ENCODE peak calls at places on chromosomes 2 and 18, in four cellular contexts. K is HCT116, L is SK-N-SH, O is HepG2. R is an unnamed sample.
A peak's percentile ranks its signal among the peaks of the same experiment; 100 is the strongest.

GRCh38 chr18:58058720-58059119 is 14.7 kb downstream of the NEDD4L start:
- DNase-seq in K (no peak), L (no peak), O (peak; percentile 18), R (no peak)

GRCh38 chr2:69693472-69694450 is 48.2 kb upstream of the ANXA4 start:
- DNase-seq in K (no peak), L (no peak), O (no peak), R (no peak)

GRCh38 chr2:164498841-164499240 is 122.4 kb downstream of the GRB14 start:
- DNase-seq in K (no peak), L (no peak), O (no peak), R (no peak)

GRCh38 chr2:145811467-145812162 is 1291.7 kb upstream of the ZEB2 start:
- DNase-seq in K (no peak), L (no peak), O (no peak), R (no peak)

GRCh38 chr2:127158614-127159290 is 51.8 kb upstream of the BIN1 start:
- DNase-seq in K (no peak), L (no peak), O (no peak), R (no peak)

GRCh38 chr2:194352505-194352904 is 1304.5 kb upstream of the SLC39A10 start:
- DNase-seq in K (no peak), L (no peak), O (no peak), R (no peak)

GRCh38 chr2:218877331-218877730 is 3.3 kb upstream of the WNT10A start:
- DNase-seq in K (no peak), L (peak; percentile 67), O (no peak), R (no peak)

GRCh38 chr2:136238214-136238551 is 120.2 kb upstream of the CXCR4 start:
- DNase-seq in K (no peak), L (no peak), O (no peak), R (no peak)

GRCh38 chr2:241762933-241763369 is 13.7 kb upstream of the GAL3ST2 start:
- DNase-seq in K (no peak), L (peak; percentile 45), O (no peak), R (peak; percentile 68)

GRCh38 chr2:111617299-111617803 is 266.6 kb downstream of the ANAPC1 start:
- DNase-seq in K (peak; percentile 40), L (no peak), O (peak; percentile 85), R (no peak)

GRCh38 chr2:239916205-239917127 is 108.7 kb downstream of the NDUFA10 start:
- DNase-seq in K (no peak), L (no peak), O (no peak), R (no peak)
- TF ChIP-seq JUND in K (no peak), L (no peak), O (no peak), R (no peak)

GRCh38 chr18:76443519-76444435 is 51.3 kb downstream of the ZNF516 start:
- DNase-seq in K (no peak), L (peak; percentile 52), O (no peak), R (no peak)

GRCh38 chr18:76446321-76446720 is 48.7 kb downstream of the ZNF516 start:
- DNase-seq in K (no peak), L (no peak), O (no peak), R (no peak)

GRCh38 chr18:76444436-76445105 is 50.5 kb downstream of the ZNF516 start:
- DNase-seq in K (no peak), L (no peak), O (no peak), R (no peak)

GRCh38 chr18:76445741-76446232 is 49.3 kb downstream of the ZNF516 start:
- DNase-seq in K (no peak), L (peak; percentile 56), O (no peak), R (no peak)

DNA sequence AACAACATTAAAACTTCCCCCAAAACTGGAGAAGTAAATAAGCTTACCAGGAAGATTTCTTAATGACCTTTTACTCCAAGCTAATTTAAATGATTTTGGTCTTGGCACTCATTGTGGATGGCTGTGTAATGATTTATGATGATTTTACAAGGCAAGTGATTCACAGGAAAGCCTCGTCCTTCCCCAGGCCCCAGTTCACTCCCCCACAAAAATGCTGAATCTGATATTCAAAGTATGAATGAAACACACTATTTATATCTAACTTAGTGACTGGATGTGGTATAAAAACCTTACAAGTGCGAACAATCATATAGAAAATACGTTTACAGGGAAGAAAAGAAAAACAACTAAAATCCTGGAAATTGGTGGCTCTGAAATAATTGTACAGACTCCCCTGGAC is 49.8 kb downstream of the ZNF516 start:
- DNase-seq in K (no peak), L (no peak), O (no peak), R (no peak)
- TF ChIP-seq JUND in K (no peak), L (peak; percentile 76), O (no peak), R (no peak)

GRCh38 chr2:140654565-140654964 is 1476.3 kb downstream of the LRP1B start:
- DNase-seq in K (no peak), L (peak; percentile 29), O (no peak), R (no peak)
- TF ChIP-seq JUND in K (no peak), L (peak; percentile 15), O (no peak), R (no peak)

GRCh38 chr2:96082211-96083063 is 33.9 kb downstream of the ADRA2B start:
- DNase-seq in K (no peak), L (no peak), O (no peak), R (no peak)
- TF ChIP-seq JUND in K (no peak), L (no peak), O (no peak), R (no peak)